ENCODE peak calls at places on chromosomes 1 and 21, in seven cellular contexts. T, S, H, G, Z, U and L are unnamed samples.

GRCh38 chr1:57112148-57112547 is 146.3 kb upstream of the C8B start:
- DNase-seq in T (no peak), H (no peak), S (no peak), G (no peak), Z (no peak), U (no peak), L (no peak)

GRCh38 chr1:208977012-208977411 is 606.5 kb upstream of the CAMK1G start:
- DNase-seq in G (no peak), Z (no peak), U (no peak), S (no peak), T (no peak), H (no peak), L (no peak)

GRCh38 chr1:118907466-118907865 is 80.7 kb downstream of the TBX15 start:
- DNase-seq in H (no peak), G (no peak), U (no peak), T (no peak), S (no peak), Z (no peak), L (no peak)

GRCh38 chr1:41588334-41588875 is 103.9 kb upstream of the EDN2 start:
- DNase-seq in H (no peak), U (no peak), T (no peak), Z (no peak), S (no peak), G (no peak), L (no peak)

GRCh38 chr1:229254910-229255541 is 15.9 kb upstream of the RAB4A start:
- DNase-seq in T (no peak), H (no peak), Z (no peak), S (peak; percentile 57), U (no peak), G (no peak), L (no peak)

GRCh38 chr21:38042246-38042645 is 126.0 kb upstream of the KCNJ6 start:
- DNase-seq in G (no peak), T (no peak), S (peak; percentile 66), U (no peak), Z (no peak), H (no peak), L (no peak)

GRCh38 chr1:78086697-78087096 is 40.9 kb downstream of the GIPC2 start:
- DNase-seq in Z (no peak), H (no peak), S (no peak), U (no peak), G (no peak), T (no peak), L (no peak)

GRCh38 chr21:45309069-45309521 is 21.4 kb upstream of the POFUT2 start:
- DNase-seq in Z (peak; percentile 84), G (peak; percentile 64), T (peak; percentile 84), H (no peak), S (peak; percentile 55), U (peak; percentile 59), L (no peak)

GRCh38 chr21:34944015-34944755 is 104.9 kb downstream of the RUNX1 start:
- DNase-seq in S (no peak), U (no peak), T (no peak), H (no peak), Z (no peak), G (no peak), L (no peak)

GRCh38 chr1:209328178-209328577 is 255.3 kb upstream of the CAMK1G start:
- DNase-seq in Z (no peak), T (no peak), S (no peak), G (no peak), H (no peak), U (no peak), L (no peak)

GRCh38 chr1:162310337-162310736 is 66.3 kb downstream of the SPATA46 start:
- DNase-seq in Z (peak; percentile 67), U (no peak), H (no peak), S (no peak), T (no peak), G (no peak), L (no peak)

GRCh38 chr1:243642936-243643335 is 207.1 kb downstream of the AKT3 start:
- DNase-seq in S (peak; percentile 21), G (no peak), U (no peak), Z (peak; percentile 21), H (no peak), T (no peak), L (no peak)

GRCh38 chr1:240888039-240888786 is 276.3 kb upstream of the GREM2 start:
- DNase-seq in T (no peak), U (peak; percentile 41), H (no peak), Z (no peak), G (peak; percentile 55), S (peak; percentile 47), L (peak; percentile 25)